ENCODE peak calls at places on chromosomes 12 and 14, in ten cellular contexts. W is activated naive CD4-positive, alpha-beta T cell; A is neural crest cell; M is midbrain; X is BE2C; F is memory B cell; C is iris pigment epithelial cell; U is stimulated activated CD4-positive, alpha-beta T cell treated with anti-CD3 and anti-CD28 coated beads, Interleukin-1b, Interleukin-23, amount 100 ng/mL, for 24 hours; Q is nephron progenitor cell; N is astrocyte of the spinal cord. L is an unnamed sample.
A peak's percentile ranks its signal among the peaks of the same experiment; 100 is the strongest.

GRCh38 chr12:114685869-114686268 is 1.9 kb upstream of the TBX3 start:
- DNase-seq in Q (no peak), U (no peak), C (no peak), W (no peak), A (no peak), M (no peak), X (no peak), N (no peak), F (no peak), L (no peak)

GRCh38 chr12:80056845-80057244 is 42.5 kb upstream of the OTOGL start:
- DNase-seq in W (no peak), M (no peak), N (peak; percentile 64), Q (no peak), F (no peak), C (no peak), X (no peak), A (no peak), U (no peak), L (no peak)

GRCh38 chr12:116434155-116435065 is 124.8 kb upstream of the MAP1LC3B2 start:
- DNase-seq in M (peak; percentile 10), A (peak; percentile 26), W (no peak), U (no peak), N (peak; percentile 80), X (peak; percentile 78), C (peak; percentile 88), Q (peak; percentile 61), F (no peak), L (no peak)

GRCh38 chr14:33715223-33715528 is 235.7 kb downstream of the EGLN3 start:
- DNase-seq in U (no peak), F (no peak), W (no peak), M (no peak), Q (no peak), A (no peak), N (no peak), X (no peak), C (no peak), L (no peak)

GRCh38 chr12:57134949-57135348 is 6.7 kb downstream of the LRP1 start:
- DNase-seq in C (no peak), M (no peak), F (no peak), U (no peak), W (no peak), N (no peak), A (no peak), X (no peak), Q (no peak), L (no peak)

GRCh38 chr12:112164326-112164660 is 38.9 kb downstream of the TRAFD1 start:
- DNase-seq in U (no peak), F (no peak), C (no peak), N (no peak), W (no peak), A (no peak), M (no peak), Q (no peak), X (no peak), L (no peak)

GRCh38 chr14:74952195-74952665 is 3.2 kb downstream of the PGF start:
- DNase-seq in M (no peak), W (no peak), U (no peak), A (no peak), C (no peak), X (no peak), N (no peak), Q (no peak), F (no peak), L (no peak)

GRCh38 chr12:111270773-111271172 is 98.1 kb downstream of the PHETA1 start:
- DNase-seq in N (no peak), Q (no peak), A (no peak), X (no peak), U (no peak), M (no peak), C (peak; percentile 9), W (no peak), F (no peak), L (no peak)

GRCh38 chr12:54587315-54587821 is 1.1 kb downstream of the PPP1R1A start:
- DNase-seq in F (no peak), M (peak; percentile 22), A (no peak), Q (no peak), C (no peak), X (no peak), N (no peak), W (no peak), U (no peak), L (no peak)

GRCh38 chr12:100279159-100279558 is 12.2 kb downstream of the SCYL2 start:
- DNase-seq in X (no peak), U (no peak), Q (no peak), W (no peak), F (no peak), M (no peak), A (no peak), C (no peak), N (no peak), L (no peak)

GRCh38 chr12:11980133-11980532 is 90.6 kb upstream of the BCL2L14 start:
- DNase-seq in W (no peak), A (no peak), Q (no peak), U (no peak), F (no peak), X (no peak), N (no peak), C (no peak), M (no peak), L (no peak)

GRCh38 chr12:7501031-7501585 is 2.5 kb downstream of the CD163 start:
- DNase-seq in F (no peak), M (no peak), A (no peak), Q (no peak), U (no peak), N (peak; percentile 22), C (peak; percentile 10), X (no peak), W (no peak), L (no peak)

GRCh38 chr12:43957732-43958131 is 121.9 kb downstream of the TMEM117 start:
- DNase-seq in M (peak; percentile 56), W (no peak), N (peak; percentile 51), A (peak; percentile 10), C (peak; percentile 66), X (peak; percentile 15), U (no peak), Q (peak; percentile 24), F (peak; percentile 4), L (peak; percentile 46)

GRCh38 chr12:2387051-2387834 is 334.5 kb downstream of the CACNA1C start:
- DNase-seq in C (peak; percentile 10), A (no peak), N (no peak), Q (no peak), U (peak; percentile 14), W (no peak), X (no peak), M (no peak), F (no peak), L (no peak)

GRCh38 chr12:48973992-48974673 is 2.6 kb upstream of the WNT10B start:
- DNase-seq in N (peak; percentile 42), W (peak; percentile 26), M (no peak), X (peak; percentile 74), Q (peak; percentile 80), U (no peak), C (peak; percentile 56), A (peak; percentile 71), F (no peak), L (no peak)

GRCh38 chr12:80702889-80703605 is 4.4 kb upstream of the MYF6 start:
- DNase-seq in M (no peak), X (no peak), Q (no peak), F (no peak), U (no peak), N (peak; percentile 76), W (no peak), C (peak; percentile 88), A (no peak), L (no peak)

GRCh38 chr14:49908433-49908782 is 15.5 kb downstream of the ARF6 start:
- DNase-seq in X (no peak), F (no peak), N (no peak), W (no peak), U (no peak), M (no peak), A (no peak), C (peak; percentile 41), Q (no peak), L (no peak)

GRCh38 chr12:49623142-49623899 is at the start of gene PRPF40B:
- DNase-seq in X (peak; percentile 93), F (peak; percentile 89), A (peak; percentile 82), W (peak; percentile 89), N (peak; percentile 70), Q (peak; percentile 92), M (peak; percentile 86), C (peak; percentile 80), U (peak; percentile 80), L (peak; percentile 94)

GRCh38 chr14:54114941-54115340 is 158.3 kb upstream of the BMP4 start:
- DNase-seq in W (no peak), M (no peak), N (no peak), F (no peak), Q (no peak), C (no peak), A (no peak), X (no peak), U (no peak), L (no peak)

GRCh38 chr12:74514098-74514872 is 23.4 kb upstream of the ATXN7L3B start:
- DNase-seq in U (no peak), A (no peak), N (no peak), X (no peak), W (no peak), C (no peak), M (no peak), F (no peak), Q (no peak), L (no peak)

GRCh38 chr12:66129934-66130266 is 650 bp downstream of the LLPH start:
- DNase-seq in Q (no peak), M (no peak), U (no peak), F (no peak), C (peak; percentile 44), N (peak; percentile 22), X (no peak), A (no peak), W (no peak), L (peak; percentile 11)

GRCh38 chr12:68557011-68557715 is 53.5 kb upstream of the RAP1B start:
- DNase-seq in F (no peak), A (no peak), M (no peak), U (no peak), C (peak; percentile 89), N (peak; percentile 80), X (no peak), W (no peak), Q (no peak), L (no peak)

GRCh38 chr14:31300296-31300695 is 92.7 kb upstream of the HECTD1 start:
- DNase-seq in U (no peak), Q (no peak), W (no peak), C (peak; percentile 3), N (no peak), M (no peak), F (no peak), A (no peak), X (no peak), L (peak; percentile 12)

GRCh38 chr14:66046591-66046990 is 439.6 kb upstream of the CCDC196 start:
- DNase-seq in W (no peak), A (no peak), X (no peak), Q (no peak), N (no peak), F (no peak), U (no peak), M (no peak), C (no peak), L (no peak)

GRCh38 chr14:89349196-89350008 is 67.6 kb downstream of the FOXN3 start:
- DNase-seq in U (no peak), W (no peak), N (peak; percentile 65), M (peak; percentile 41), Q (peak; percentile 35), C (no peak), F (no peak), X (peak; percentile 88), A (peak; percentile 55), L (no peak)

GRCh38 chr14:75422169-75422568 is 5.7 kb upstream of the JDP2 start:
- DNase-seq in N (peak; percentile 44), A (no peak), F (no peak), W (no peak), U (no peak), M (no peak), X (no peak), Q (no peak), C (peak; percentile 77), L (no peak)

GRCh38 chr12:96034631-96035282 is 630 bp downstream of the LTA4H start:
- DNase-seq in W (no peak), M (peak; percentile 19), Q (peak; percentile 50), X (peak; percentile 37), U (no peak), A (peak; percentile 9), C (peak; percentile 36), N (peak; percentile 36), F (no peak), L (peak; percentile 52)

GRCh38 chr12:89334770-89335169 is 17.5 kb downstream of the DUSP6 start:
- DNase-seq in X (no peak), U (no peak), M (no peak), A (no peak), W (no peak), Q (no peak), N (no peak), F (no peak), C (peak; percentile 79), L (no peak)

L was measured in HEK293T.